ENCODE peak calls at places on chromosomes 12 and 14, in six cellular contexts. One of them, this sample, is unnamed.

GRCh38 chr12:7460375-7461259 is 16.7 kb upstream of the CD163L1 start:
- DNase-seq in mammary epithelial cell: peak
- DNase-seq in epithelial cell of esophagus: peak
- DNase-seq in choroid plexus epithelial cell: peak
- DNase-seq in kidney: no peak
- DNase-seq in activated CD8-positive, alpha-beta T cell treated with anti-CD3 and anti-CD28 coated beads for 36 hours: peak
- DNase-seq in this sample: peak

GRCh38 chr14:23951590-23952143 is 1.9 kb upstream of the DHRS4 start:
- DNase-seq in kidney: no peak
- DNase-seq in mammary epithelial cell: no peak
- DNase-seq in activated CD8-positive, alpha-beta T cell treated with anti-CD3 and anti-CD28 coated beads for 36 hours: peak
- DNase-seq in epithelial cell of esophagus: no peak
- DNase-seq in choroid plexus epithelial cell: no peak
- DNase-seq in this sample: no peak

GRCh38 chr14:34649344-34649743 is 19.4 kb upstream of the SNX6 start:
- DNase-seq in choroid plexus epithelial cell: peak
- DNase-seq in epithelial cell of esophagus: peak
- DNase-seq in kidney: no peak
- DNase-seq in mammary epithelial cell: peak
- DNase-seq in activated CD8-positive, alpha-beta T cell treated with anti-CD3 and anti-CD28 coated beads for 36 hours: no peak
- DNase-seq in this sample: peak

GRCh38 chr12:55736780-55737580 is 5.9 kb upstream of the GDF11 start:
- DNase-seq in activated CD8-positive, alpha-beta T cell treated with anti-CD3 and anti-CD28 coated beads for 36 hours: peak
- DNase-seq in mammary epithelial cell: peak
- DNase-seq in kidney: no peak
- DNase-seq in epithelial cell of esophagus: peak
- DNase-seq in choroid plexus epithelial cell: peak
- DNase-seq in this sample: no peak

GRCh38 chr12:15532364-15532977 is 210.2 kb downstream of the PTPRO start:
- DNase-seq in choroid plexus epithelial cell: peak
- DNase-seq in epithelial cell of esophagus: peak
- DNase-seq in activated CD8-positive, alpha-beta T cell treated with anti-CD3 and anti-CD28 coated beads for 36 hours: peak
- DNase-seq in mammary epithelial cell: peak
- DNase-seq in kidney: no peak
- DNase-seq in this sample: no peak

GRCh38 chr14:50871914-50872732 is at the start of gene ABHD12B:
- DNase-seq in mammary epithelial cell: no peak
- DNase-seq in kidney: no peak
- DNase-seq in choroid plexus epithelial cell: peak
- DNase-seq in activated CD8-positive, alpha-beta T cell treated with anti-CD3 and anti-CD28 coated beads for 36 hours: no peak
- DNase-seq in epithelial cell of esophagus: no peak
- DNase-seq in this sample: no peak

GRCh38 chr12:109752117-109753053 is 38.8 kb downstream of the FAM222A start:
- DNase-seq in epithelial cell of esophagus: no peak
- DNase-seq in mammary epithelial cell: no peak
- DNase-seq in activated CD8-positive, alpha-beta T cell treated with anti-CD3 and anti-CD28 coated beads for 36 hours: no peak
- DNase-seq in choroid plexus epithelial cell: no peak
- DNase-seq in kidney: peak
- DNase-seq in this sample: no peak

GRCh38 chr12:109582636-109583035 is 9.0 kb downstream of the MVK start:
- DNase-seq in activated CD8-positive, alpha-beta T cell treated with anti-CD3 and anti-CD28 coated beads for 36 hours: no peak
- DNase-seq in epithelial cell of esophagus: peak
- DNase-seq in kidney: peak
- DNase-seq in choroid plexus epithelial cell: no peak
- DNase-seq in mammary epithelial cell: peak
- DNase-seq in this sample: no peak

GRCh38 chr12:45688188-45688587 is 41.3 kb upstream of the ARID2 start:
- DNase-seq in epithelial cell of esophagus: no peak
- DNase-seq in mammary epithelial cell: no peak
- DNase-seq in choroid plexus epithelial cell: no peak
- DNase-seq in kidney: no peak
- DNase-seq in activated CD8-positive, alpha-beta T cell treated with anti-CD3 and anti-CD28 coated beads for 36 hours: no peak
- DNase-seq in this sample: no peak

GRCh38 chr12:66584673-66585072 is 94.2 kb downstream of the GRIP1 start:
- DNase-seq in choroid plexus epithelial cell: peak
- DNase-seq in kidney: no peak
- DNase-seq in mammary epithelial cell: peak
- DNase-seq in epithelial cell of esophagus: peak
- DNase-seq in activated CD8-positive, alpha-beta T cell treated with anti-CD3 and anti-CD28 coated beads for 36 hours: no peak
- DNase-seq in this sample: no peak

GRCh38 chr14:24430143-24430681 is 458 bp downstream of the KHNYN start:
- DNase-seq in kidney: peak
- DNase-seq in activated CD8-positive, alpha-beta T cell treated with anti-CD3 and anti-CD28 coated beads for 36 hours: peak
- DNase-seq in choroid plexus epithelial cell: peak
- DNase-seq in mammary epithelial cell: peak
- DNase-seq in epithelial cell of esophagus: peak
- DNase-seq in this sample: peak

GRCh38 chr14:99534863-99535262 is 53.7 kb downstream of the CCNK start:
- DNase-seq in activated CD8-positive, alpha-beta T cell treated with anti-CD3 and anti-CD28 coated beads for 36 hours: no peak
- DNase-seq in epithelial cell of esophagus: no peak
- DNase-seq in choroid plexus epithelial cell: no peak
- DNase-seq in mammary epithelial cell: no peak
- DNase-seq in kidney: no peak
- DNase-seq in this sample: no peak

GRCh38 chr12:43758728-43759563 is at the start of the genes IRAK4 and PUS7L:
- DNase-seq in activated CD8-positive, alpha-beta T cell treated with anti-CD3 and anti-CD28 coated beads for 36 hours: peak
- DNase-seq in kidney: peak
- DNase-seq in epithelial cell of esophagus: peak
- DNase-seq in choroid plexus epithelial cell: peak
- DNase-seq in mammary epithelial cell: peak
- DNase-seq in this sample: peak
- TF ChIP-seq CTCF in activated CD8-positive, alpha-beta T cell treated with anti-CD3 and anti-CD28 coated beads for 36 hours: no peak
- TF ChIP-seq CTCF in kidney: peak
- TF ChIP-seq CTCF in epithelial cell of esophagus: peak
- TF ChIP-seq CTCF in choroid plexus epithelial cell: peak
- TF ChIP-seq CTCF in mammary epithelial cell: peak
- TF ChIP-seq CTCF in this sample: peak

DNA sequence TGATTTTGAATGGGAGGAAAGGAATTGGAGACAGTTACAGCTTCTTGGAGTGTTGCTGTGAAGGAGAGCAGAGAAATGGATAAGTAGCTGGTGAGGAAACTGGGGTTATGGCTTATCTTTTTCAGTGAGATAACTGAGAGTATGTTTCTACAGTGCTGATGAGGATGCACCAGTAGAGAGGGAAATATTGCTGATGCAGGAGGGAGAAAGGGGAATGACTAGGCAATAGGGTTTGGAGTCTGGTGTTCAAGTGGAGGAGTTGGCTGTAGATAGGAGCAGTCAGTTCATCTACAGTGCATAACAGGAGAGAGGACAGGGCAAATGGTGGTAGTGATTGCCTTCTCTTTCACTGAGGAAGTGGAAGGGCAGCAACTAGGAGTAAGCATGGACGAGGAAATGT is 33.0 kb downstream of the SPATS2 start:
- DNase-seq in mammary epithelial cell: no peak
- DNase-seq in choroid plexus epithelial cell: no peak
- DNase-seq in activated CD8-positive, alpha-beta T cell treated with anti-CD3 and anti-CD28 coated beads for 36 hours: no peak
- DNase-seq in kidney: no peak
- DNase-seq in epithelial cell of esophagus: no peak
- DNase-seq in this sample: no peak
- TF ChIP-seq CTCF in mammary epithelial cell: no peak
- TF ChIP-seq CTCF in choroid plexus epithelial cell: no peak
- TF ChIP-seq CTCF in activated CD8-positive, alpha-beta T cell treated with anti-CD3 and anti-CD28 coated beads for 36 hours: no peak
- TF ChIP-seq CTCF in kidney: no peak
- TF ChIP-seq CTCF in epithelial cell of esophagus: no peak
- TF ChIP-seq CTCF in this sample: no peak

GRCh38 chr14:67675219-67675582 is 769 bp upstream of the VTI1B start:
- DNase-seq in activated CD8-positive, alpha-beta T cell treated with anti-CD3 and anti-CD28 coated beads for 36 hours: no peak
- DNase-seq in kidney: no peak
- DNase-seq in choroid plexus epithelial cell: no peak
- DNase-seq in mammary epithelial cell: no peak
- DNase-seq in epithelial cell of esophagus: no peak
- DNase-seq in this sample: no peak
- TF ChIP-seq CTCF in activated CD8-positive, alpha-beta T cell treated with anti-CD3 and anti-CD28 coated beads for 36 hours: no peak
- TF ChIP-seq CTCF in kidney: no peak
- TF ChIP-seq CTCF in choroid plexus epithelial cell: no peak
- TF ChIP-seq CTCF in mammary epithelial cell: no peak
- TF ChIP-seq CTCF in epithelial cell of esophagus: no peak
- TF ChIP-seq CTCF in this sample: no peak

GRCh38 chr12:69473229-69473628 is 3.0 kb downstream of the FRS2 start:
- DNase-seq in epithelial cell of esophagus: no peak
- DNase-seq in activated CD8-positive, alpha-beta T cell treated with anti-CD3 and anti-CD28 coated beads for 36 hours: no peak
- DNase-seq in mammary epithelial cell: no peak
- DNase-seq in choroid plexus epithelial cell: no peak
- DNase-seq in kidney: no peak
- DNase-seq in this sample: no peak
- TF ChIP-seq CTCF in epithelial cell of esophagus: no peak
- TF ChIP-seq CTCF in activated CD8-positive, alpha-beta T cell treated with anti-CD3 and anti-CD28 coated beads for 36 hours: no peak
- TF ChIP-seq CTCF in mammary epithelial cell: no peak
- TF ChIP-seq CTCF in choroid plexus epithelial cell: no peak
- TF ChIP-seq CTCF in kidney: no peak
- TF ChIP-seq CTCF in this sample: no peak

GRCh38 chr12:57815177-57816000 is 3.1 kb downstream of the AVIL start:
- DNase-seq in mammary epithelial cell: no peak
- DNase-seq in choroid plexus epithelial cell: no peak
- DNase-seq in kidney: no peak
- DNase-seq in activated CD8-positive, alpha-beta T cell treated with anti-CD3 and anti-CD28 coated beads for 36 hours: no peak
- DNase-seq in epithelial cell of esophagus: peak
- DNase-seq in this sample: no peak
- TF ChIP-seq CTCF in mammary epithelial cell: peak
- TF ChIP-seq CTCF in choroid plexus epithelial cell: peak
- TF ChIP-seq CTCF in kidney: no peak
- TF ChIP-seq CTCF in activated CD8-positive, alpha-beta T cell treated with anti-CD3 and anti-CD28 coated beads for 36 hours: no peak
- TF ChIP-seq CTCF in epithelial cell of esophagus: no peak
- TF ChIP-seq CTCF in this sample: no peak